ENCODE peak calls at places on chromosomes 3 and 15, in ten cellular contexts. A, K, P, Q, J, B, T, F, U and W are unnamed samples.

GRCh38 chr3:9820944-9821343 is 10.9 kb downstream of the TTLL3 start:
- DNase-seq in P (no peak), U (no peak), Q (no peak), T (no peak), F (peak), B (no peak), A (no peak), K (no peak), J (peak), W (no peak)

GRCh38 chr15:90192961-90193786 is 8.0 kb upstream of the SEMA4B start:
- DNase-seq in Q (no peak), U (peak), F (no peak), A (no peak), T (no peak), J (no peak), K (no peak), B (no peak), P (no peak), W (no peak)

GRCh38 chr15:22930782-22931484 is 49.2 kb downstream of the CYFIP1 start:
- DNase-seq in J (no peak), P (no peak), T (no peak), F (no peak), Q (peak), K (no peak), A (no peak), B (peak), U (no peak), W (no peak)

GRCh38 chr3:110506890-110507289 is 564.7 kb upstream of the NECTIN3 start:
- DNase-seq in P (no peak), J (no peak), K (no peak), A (no peak), T (no peak), Q (no peak), B (no peak), U (no peak), F (no peak), W (no peak)

GRCh38 chr15:58590236-58590635 is 158.4 kb downstream of the LIPC start:
- DNase-seq in B (no peak), T (no peak), F (no peak), J (no peak), P (no peak), Q (no peak), U (no peak), A (no peak), K (no peak), W (no peak)

GRCh38 chr15:90829942-90830440 is 38.4 kb upstream of the FURIN start:
- DNase-seq in T (no peak), P (no peak), K (peak), J (no peak), B (no peak), F (no peak), A (no peak), U (no peak), Q (no peak), W (peak)

GRCh38 chr15:68550498-68551295 is 28.1 kb upstream of the CORO2B start:
- DNase-seq in A (peak), U (no peak), J (peak), T (peak), B (peak), Q (peak), F (peak), K (peak), P (peak), W (peak)

GRCh38 chr3:12479919-12480425 is 4.3 kb upstream of the TSEN2 start:
- DNase-seq in Q (peak), T (peak), J (peak), U (no peak), P (peak), A (no peak), F (peak), B (no peak), K (no peak), W (peak)

GRCh38 chr3:187667526-187667925 is 2.7 kb downstream of the SST start:
- DNase-seq in U (no peak), J (no peak), B (no peak), F (peak), A (no peak), T (no peak), K (no peak), Q (no peak), P (no peak), W (no peak)

GRCh38 chr15:47374222-47374621 is 343.1 kb upstream of the SEMA6D start:
- DNase-seq in J (peak), K (no peak), B (no peak), T (no peak), A (no peak), U (no peak), Q (no peak), P (no peak), F (no peak), W (no peak)

GRCh38 chr15:73712107-73712506 is 27.9 kb downstream of the CD276 start:
- DNase-seq in U (no peak), T (peak), Q (no peak), A (no peak), F (no peak), B (peak), K (no peak), P (no peak), J (no peak), W (no peak)

GRCh38 chr3:31358473-31359075 is 174.2 kb upstream of the STT3B start:
- DNase-seq in B (no peak), A (no peak), T (no peak), K (no peak), F (no peak), P (no peak), U (no peak), Q (no peak), J (no peak), W (no peak)

GRCh38 chr15:73296621-73297353 is 72.0 kb downstream of the HCN4 start:
- DNase-seq in K (no peak), Q (no peak), A (no peak), J (no peak), T (no peak), B (no peak), P (no peak), U (no peak), F (no peak), W (no peak)

GRCh38 chr3:39216176-39216790 is 23.9 kb upstream of the XIRP1 start:
- DNase-seq in B (no peak), A (no peak), P (no peak), J (no peak), F (no peak), K (no peak), Q (no peak), U (no peak), T (no peak), W (peak)

GRCh38 chr3:107797586-107797985 is 274.8 kb downstream of the BBX start:
- DNase-seq in A (no peak), Q (no peak), P (no peak), K (no peak), T (no peak), F (no peak), U (no peak), B (no peak), J (peak), W (no peak)

GRCh38 chr3:110679235-110679634 is 392.4 kb upstream of the NECTIN3 start:
- DNase-seq in T (no peak), J (no peak), Q (no peak), K (no peak), B (no peak), F (no peak), A (no peak), P (no peak), U (no peak), W (no peak)

GRCh38 chr3:171812811-171813210 is 2.5 kb upstream of the PLD1 start:
- DNase-seq in Q (no peak), K (no peak), T (no peak), J (no peak), U (no peak), B (no peak), F (no peak), A (no peak), P (no peak), W (no peak)

GRCh38 chr3:41848745-41849574 is 112.9 kb downstream of the ULK4 start:
- DNase-seq in K (no peak), P (no peak), J (no peak), A (no peak), B (no peak), T (no peak), F (no peak), Q (no peak), U (no peak), W (no peak)

GRCh38 chr3:8621872-8622271 is 22.7 kb downstream of the SSUH2 start:
- DNase-seq in T (no peak), B (no peak), J (peak), U (no peak), K (no peak), F (no peak), A (no peak), Q (peak), P (no peak), W (no peak)

GRCh38 chr15:60964527-60964926 is 264.6 kb downstream of the RORA start:
- DNase-seq in B (peak), A (no peak), K (no peak), F (no peak), P (no peak), Q (no peak), U (no peak), J (no peak), T (no peak), W (no peak)

GRCh38 chr3:33883538-33884203 is 85.2 kb downstream of the PDCD6IP start:
- DNase-seq in F (peak), K (no peak), B (no peak), U (no peak), P (peak), A (no peak), J (peak), T (peak), Q (no peak), W (peak)

GRCh38 chr3:13880811-13881156 is 913 bp upstream of the WNT7A start:
- DNase-seq in J (no peak), U (peak), T (no peak), K (no peak), Q (no peak), B (no peak), P (no peak), F (no peak), A (no peak), W (no peak)

GRCh38 chr3:64460877-64461276 is 226.9 kb downstream of the ADAMTS9 start:
- DNase-seq in K (no peak), A (no peak), J (peak), F (no peak), Q (no peak), U (no peak), B (no peak), T (no peak), P (no peak), W (no peak)

GRCh38 chr3:182740710-182741109 is 52.6 kb upstream of the ATP11B start:
- DNase-seq in K (no peak), P (peak), F (no peak), Q (peak), B (no peak), T (peak), J (no peak), U (no peak), A (no peak), W (no peak)

GRCh38 chr3:81394656-81395055 is 366.8 kb downstream of the GBE1 start:
- DNase-seq in K (no peak), T (no peak), P (no peak), B (no peak), A (no peak), U (no peak), F (no peak), J (no peak), Q (no peak), W (no peak)

GRCh38 chr3:52398670-52399081 is 46.2 kb downstream of the SEMA3G start:
- DNase-seq in P (no peak), T (no peak), U (peak), K (no peak), J (no peak), Q (no peak), A (no peak), F (no peak), B (no peak), W (no peak)

GRCh38 chr3:116254535-116254934 is 190.8 kb downstream of the LSAMP start:
- DNase-seq in Q (no peak), T (no peak), B (no peak), A (no peak), F (no peak), J (no peak), K (no peak), P (no peak), U (no peak), W (no peak)

GRCh38 chr3:86801921-86802320 is 189.0 kb downstream of the VGLL3 start:
- DNase-seq in A (no peak), F (no peak), Q (no peak), T (no peak), P (no peak), K (no peak), J (peak), B (no peak), U (no peak), W (no peak)

GRCh38 chr15:20346082-20346805 is 195.4 kb downstream of the GOLGA6L6 start:
- DNase-seq in J (no peak), A (peak), F (no peak), B (peak), U (peak), T (no peak), K (no peak), Q (no peak), P (no peak), W (peak)

GRCh38 chr3:29925150-29925549 is 644.3 kb downstream of the RBMS3 start:
- DNase-seq in A (no peak), K (no peak), U (no peak), T (no peak), P (no peak), B (no peak), Q (no peak), F (no peak), J (peak), W (no peak)

GRCh38 chr3:51681453-51681852 is 10.4 kb downstream of the TEX264 start:
- DNase-seq in T (no peak), B (peak), F (no peak), P (peak), A (no peak), U (peak), K (peak), J (peak), Q (peak), W (no peak)

GRCh38 chr3:185667574-185667973 is 81.5 kb downstream of the SENP2 start:
- DNase-seq in T (no peak), J (no peak), A (no peak), B (no peak), Q (no peak), P (no peak), F (no peak), K (no peak), U (no peak), W (no peak)

GRCh38 chr3:24299236-24299635 is 195.4 kb downstream of the THRB start:
- DNase-seq in A (no peak), U (no peak), P (no peak), J (peak), K (no peak), B (no peak), T (no peak), F (no peak), Q (no peak), W (no peak)

GRCh38 chr15:59553879-59554735 is 57.5 kb upstream of the GCNT3 start:
- DNase-seq in A (no peak), J (peak), P (peak), T (peak), Q (no peak), B (no peak), U (no peak), F (peak), K (no peak), W (no peak)

GRCh38 chr15:89165677-89166076 is 55.7 kb downstream of the RLBP1 start:
- DNase-seq in P (no peak), K (no peak), U (no peak), B (no peak), F (peak), T (no peak), Q (no peak), J (no peak), A (no peak), W (no peak)

GRCh38 chr3:195160257-195160898 is 110.6 kb downstream of the XXYLT1 start:
- DNase-seq in Q (no peak), B (no peak), F (peak), U (no peak), T (no peak), J (peak), P (no peak), K (no peak), A (no peak), W (no peak)

GRCh38 chr15:57425842-57426241 is 49.5 kb downstream of the CGNL1 start:
- DNase-seq in A (no peak), P (no peak), T (no peak), B (no peak), J (no peak), Q (no peak), U (no peak), F (no peak), K (no peak), W (no peak)

GRCh38 chr15:23397779-23398178 is 43.2 kb downstream of the GOLGA8S start:
- DNase-seq in Q (no peak), A (no peak), U (no peak), B (no peak), T (no peak), J (no peak), K (no peak), P (no peak), F (no peak), W (no peak)

GRCh38 chr3:197749315-197749600 is 425 bp upstream of the FYTTD1 start:
- DNase-seq in P (no peak), U (no peak), T (peak), J (peak), B (peak), A (no peak), Q (peak), F (no peak), K (no peak), W (peak)

GRCh38 chr3:130892759-130893239 is 1.1 kb upstream of the ATP2C1 start:
- DNase-seq in A (no peak), T (peak), U (no peak), F (peak), P (peak), K (peak), J (peak), Q (peak), B (peak), W (peak)

GRCh38 chr3:72189344-72189743 is 404.4 kb upstream of the PROK2 start:
- DNase-seq in P (no peak), U (no peak), F (no peak), T (peak), J (no peak), K (no peak), Q (no peak), A (no peak), B (no peak), W (no peak)

GRCh38 chr3:72186485-72186864 is 401.5 kb upstream of the PROK2 start:
- DNase-seq in U (no peak), A (no peak), Q (no peak), B (no peak), P (no peak), K (no peak), F (no peak), T (no peak), J (peak), W (no peak)

GRCh38 chr3:72190050-72190449 is 405.1 kb upstream of the PROK2 start:
- DNase-seq in A (no peak), P (no peak), T (no peak), Q (no peak), F (no peak), J (no peak), U (no peak), B (no peak), K (no peak), W (no peak)

GRCh38 chr3:72185549-72186484 is 400.9 kb upstream of the PROK2 start:
- DNase-seq in U (no peak), P (no peak), Q (no peak), B (no peak), T (peak), A (no peak), F (peak), K (no peak), J (peak), W (no peak)

GRCh38 chr3:72187131-72187530 is 402.2 kb upstream of the PROK2 start:
- DNase-seq in A (no peak), K (no peak), T (peak), P (no peak), U (no peak), B (no peak), J (no peak), F (peak), Q (no peak), W (peak)
- TF ChIP-seq CTCF in A (no peak), K (no peak), T (peak), P (no peak), U (no peak), B (no peak), J (peak), F (peak), Q (no peak), W (peak)

GRCh38 chr3:170806676-170807075 is 63.3 kb downstream of the RPL22L1 start:
- DNase-seq in U (no peak), T (no peak), B (no peak), J (no peak), K (no peak), A (no peak), P (no peak), F (no peak), Q (no peak), W (no peak)

GRCh38 chr3:170808041-170808440 is 62.0 kb downstream of the RPL22L1 start:
- DNase-seq in A (no peak), K (no peak), J (no peak), T (no peak), P (no peak), Q (no peak), B (no peak), F (no peak), U (no peak), W (no peak)

GRCh38 chr3:170809975-170810357 is 60.0 kb downstream of the RPL22L1 start:
- DNase-seq in Q (no peak), F (no peak), B (no peak), J (peak), A (no peak), T (no peak), P (peak), U (no peak), K (no peak), W (no peak)

GRCh38 chr3:170811515-170811914 is 58.5 kb downstream of the RPL22L1 start:
- DNase-seq in A (no peak), F (no peak), J (peak), P (no peak), T (no peak), K (no peak), B (no peak), U (no peak), Q (no peak), W (no peak)

GRCh38 chr3:170809021-170809974 is 60.7 kb downstream of the RPL22L1 start:
- DNase-seq in K (no peak), J (peak), Q (no peak), B (peak), F (peak), U (no peak), P (peak), A (no peak), T (peak), W (peak)
- TF ChIP-seq CTCF in K (peak), J (peak), Q (no peak), B (peak), F (peak), U (peak), P (peak), A (no peak), T (peak), W (peak)

DNA sequence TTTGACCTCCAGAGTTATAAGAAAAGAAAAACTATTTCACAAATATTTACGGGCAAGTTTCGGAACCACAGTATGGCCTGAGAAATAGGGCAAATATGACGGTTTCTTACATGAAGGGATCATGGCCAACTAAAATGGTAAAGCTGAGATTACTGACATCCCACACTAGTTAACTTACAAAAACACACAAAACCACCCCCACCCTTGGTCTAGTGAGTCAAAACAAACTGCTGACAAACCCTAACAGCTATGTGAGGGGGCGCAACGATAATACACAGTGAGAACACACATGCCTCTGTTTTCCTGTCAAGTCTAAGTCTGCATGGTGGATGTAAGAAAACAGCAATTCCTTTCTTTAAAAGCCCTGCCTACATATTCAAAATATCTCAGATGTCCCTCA is 32.3 kb downstream of the CBLB start:
- DNase-seq in B (no peak), Q (no peak), U (no peak), T (no peak), P (no peak), K (no peak), F (peak), A (no peak), J (peak), W (peak)
- TF ChIP-seq CTCF in B (no peak), Q (no peak), U (no peak), T (no peak), P (no peak), K (no peak), F (no peak), A (no peak), J (no peak), W (no peak)

GRCh38 chr3:143465638-143466037 is 346.1 kb downstream of the CHST2 start:
- DNase-seq in J (no peak), U (no peak), B (no peak), T (no peak), F (no peak), P (peak), Q (no peak), K (no peak), A (no peak), W (no peak)
- TF ChIP-seq CTCF in J (no peak), U (no peak), B (no peak), T (no peak), F (no peak), P (no peak), Q (no peak), K (no peak), A (no peak), W (no peak)

GRCh38 chr15:80785335-80785734 is 6.2 kb downstream of the CEMIP start:
- DNase-seq in F (no peak), B (no peak), T (no peak), U (no peak), J (peak), P (no peak), A (no peak), K (no peak), Q (no peak), W (no peak)

GRCh38 chr15:80788536-80788935 is 9.4 kb downstream of the CEMIP start:
- DNase-seq in A (no peak), F (no peak), P (no peak), U (no peak), J (peak), K (no peak), Q (no peak), B (no peak), T (no peak), W (no peak)

GRCh38 chr15:80785811-80786354 is 6.7 kb downstream of the CEMIP start:
- DNase-seq in J (no peak), B (no peak), F (no peak), T (no peak), P (no peak), K (no peak), A (no peak), Q (no peak), U (no peak), W (no peak)

GRCh38 chr15:80789296-80789695 is 10.1 kb downstream of the CEMIP start:
- DNase-seq in P (no peak), T (no peak), K (no peak), U (no peak), F (no peak), A (no peak), Q (no peak), J (peak), B (no peak), W (no peak)

GRCh38 chr15:80787238-80787805 is 8.2 kb downstream of the CEMIP start:
- DNase-seq in J (no peak), B (no peak), T (no peak), F (no peak), P (no peak), K (no peak), U (no peak), A (no peak), Q (no peak), W (no peak)
- TF ChIP-seq CTCF in J (no peak), B (no peak), T (no peak), F (no peak), P (no peak), K (no peak), U (no peak), A (no peak), Q (no peak), W (no peak)